ENCODE peak calls at places on chromosome 18, in eight cellular contexts. A is Panc1, J is transverse colon, W is SK-N-SH, X is spleen, G is stomach, O is GM12892, C is prostate gland. M is an unnamed sample.

GRCh38 chr18:11074879-11075278 is 74.5 kb downstream of the PIEZO2 start:
- DNase-seq in A (no peak), J (no peak), W (no peak), X (no peak), G (no peak), O (no peak), C (no peak), M (no peak)

GRCh38 chr18:37539236-37539635 is 26.4 kb downstream of the CELF4 start:
- DNase-seq in A (no peak), J (no peak), W (no peak), X (peak; percentile 56), G (no peak), O (no peak), C (no peak), M (no peak)

GRCh38 chr18:36194719-36195315 is 7.5 kb downstream of the MOCOS start:
- DNase-seq in A (no peak), J (no peak), W (no peak), X (no peak), G (no peak), O (no peak), C (no peak), M (no peak)

GRCh38 chr18:73879771-73880170 is 267.9 kb downstream of the FBXO15 start:
- DNase-seq in A (no peak), J (no peak), W (no peak), X (no peak), G (no peak), O (no peak), C (no peak), M (no peak)

GRCh38 chr18:61019902-61020301 is 313.3 kb upstream of the CDH20 start:
- DNase-seq in A (no peak), J (no peak), W (peak; percentile 40), X (no peak), G (no peak), O (no peak), C (no peak), M (no peak)

GRCh38 chr18:2686349-2686968 is 30.9 kb downstream of the SMCHD1 start:
- DNase-seq in A (no peak), J (no peak), W (no peak), X (no peak), G (no peak), O (no peak), C (no peak), M (no peak)

GRCh38 chr18:37346048-37346447 is 219.6 kb downstream of the CELF4 start:
- DNase-seq in A (no peak), J (no peak), W (no peak), X (no peak), G (no peak), O (no peak), C (no peak), M (no peak)

GRCh38 chr18:29083545-29083944 is 906.6 kb upstream of the CDH2 start:
- DNase-seq in A (no peak), J (no peak), W (no peak), X (no peak), G (no peak), O (no peak), C (no peak), M (no peak)

GRCh38 chr18:56851774-56852173 is 200.6 kb downstream of the WDR7 start:
- DNase-seq in A (no peak), J (no peak), W (no peak), X (no peak), G (no peak), O (no peak), C (no peak), M (no peak)

GRCh38 chr18:59484796-59485328 is 125.8 kb upstream of the LMAN1 start:
- DNase-seq in A (no peak), J (no peak), W (peak; percentile 33), X (no peak), G (no peak), O (no peak), C (no peak), M (no peak)

GRCh38 chr18:76741346-76741745 is 81.0 kb upstream of the ZNF236 start:
- DNase-seq in A (no peak), J (no peak), W (no peak), X (no peak), G (no peak), O (no peak), C (no peak), M (no peak)

GRCh38 chr18:42446195-42446594 is 491.2 kb downstream of the PIK3C3 start:
- DNase-seq in A (peak; percentile 2), J (no peak), W (no peak), X (no peak), G (no peak), O (no peak), C (no peak), M (no peak)

GRCh38 chr18:3455938-3456685 is 6.1 kb downstream of the TGIF1 start:
- DNase-seq in A (no peak), J (peak; percentile 48), W (no peak), X (no peak), G (no peak), O (no peak), C (no peak), M (no peak)

GRCh38 chr18:58254873-58255511 is 211.0 kb downstream of the NEDD4L start:
- DNase-seq in A (no peak), J (no peak), W (no peak), X (no peak), G (no peak), O (no peak), C (peak; percentile 36), M (no peak)

GRCh38 chr18:25445430-25445829 is 93.5 kb upstream of the ZNF521 start:
- DNase-seq in A (no peak), J (no peak), W (no peak), X (no peak), G (no peak), O (no peak), C (no peak), M (no peak)

GRCh38 chr18:33572022-33572421 is 6.0 kb upstream of the ASXL3 start:
- DNase-seq in A (no peak), J (no peak), W (no peak), X (no peak), G (no peak), O (no peak), C (no peak), M (no peak)
- TF ChIP-seq POLR2AphosphoS5 in A (no peak), J (no peak), W (no peak), X (no peak), G (no peak), O (no peak), C (no peak), M (no peak)

GRCh38 chr18:51192026-51192425 is 5.5 kb downstream of the MEX3C start:
- DNase-seq in A (no peak), J (no peak), W (no peak), X (no peak), G (no peak), O (no peak), C (no peak), M (no peak)

GRCh38 chr18:51191139-51191717 is 6.3 kb downstream of the MEX3C start:
- DNase-seq in A (no peak), J (no peak), W (no peak), X (no peak), G (no peak), O (no peak), C (no peak), M (no peak)

GRCh38 chr18:51188024-51188701 is 9.3 kb downstream of the MEX3C start:
- DNase-seq in A (no peak), J (no peak), W (no peak), X (no peak), G (no peak), O (no peak), C (no peak), M (no peak)

GRCh38 chr18:51193621-51194287 is 3.7 kb downstream of the MEX3C start:
- DNase-seq in A (no peak), J (no peak), W (no peak), X (no peak), G (no peak), O (no peak), C (no peak), M (no peak)

GRCh38 chr18:51190000-51190399 is 7.5 kb downstream of the MEX3C start:
- DNase-seq in A (no peak), J (no peak), W (no peak), X (no peak), G (no peak), O (no peak), C (no peak), M (no peak)
- TF ChIP-seq POLR2AphosphoS5 in A (no peak), J (no peak), W (no peak), X (no peak), G (no peak), O (no peak), C (no peak), M (no peak)

GRCh38 chr18:23226930-23227728 is 91.8 kb downstream of the CABLES1 start:
- DNase-seq in A (no peak), J (no peak), W (no peak), X (no peak), G (no peak), O (no peak), C (no peak), M (no peak)
- TF ChIP-seq POLR2AphosphoS5 in A (no peak), J (no peak), W (no peak), X (no peak), G (no peak), O (no peak), C (no peak), M (no peak)

DNA sequence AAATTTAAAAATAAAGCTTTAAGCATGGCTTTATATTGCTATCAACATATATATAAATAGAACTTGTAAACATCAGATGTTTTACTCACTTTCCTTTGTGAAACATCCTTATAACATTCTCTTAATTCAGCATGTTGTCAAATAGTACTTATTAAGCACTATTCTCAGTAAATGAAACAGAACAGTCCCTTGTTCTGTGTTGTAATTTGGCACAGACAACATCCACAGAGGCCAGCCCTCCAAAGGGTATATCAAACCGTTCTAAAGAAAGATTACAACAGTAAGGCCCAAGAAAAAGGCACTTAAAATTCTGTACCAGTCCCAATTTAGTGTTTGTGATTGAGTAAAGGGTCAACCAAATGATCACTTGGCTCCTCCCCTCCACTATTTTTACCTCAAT is 46.0 kb downstream of the GAREM1 start:
- DNase-seq in A (no peak), J (no peak), W (no peak), X (no peak), G (no peak), O (no peak), C (no peak), M (no peak)
- TF ChIP-seq POLR2AphosphoS5 in A (no peak), J (no peak), W (no peak), X (no peak), G (no peak), O (no peak), C (no peak), M (no peak)

DNA sequence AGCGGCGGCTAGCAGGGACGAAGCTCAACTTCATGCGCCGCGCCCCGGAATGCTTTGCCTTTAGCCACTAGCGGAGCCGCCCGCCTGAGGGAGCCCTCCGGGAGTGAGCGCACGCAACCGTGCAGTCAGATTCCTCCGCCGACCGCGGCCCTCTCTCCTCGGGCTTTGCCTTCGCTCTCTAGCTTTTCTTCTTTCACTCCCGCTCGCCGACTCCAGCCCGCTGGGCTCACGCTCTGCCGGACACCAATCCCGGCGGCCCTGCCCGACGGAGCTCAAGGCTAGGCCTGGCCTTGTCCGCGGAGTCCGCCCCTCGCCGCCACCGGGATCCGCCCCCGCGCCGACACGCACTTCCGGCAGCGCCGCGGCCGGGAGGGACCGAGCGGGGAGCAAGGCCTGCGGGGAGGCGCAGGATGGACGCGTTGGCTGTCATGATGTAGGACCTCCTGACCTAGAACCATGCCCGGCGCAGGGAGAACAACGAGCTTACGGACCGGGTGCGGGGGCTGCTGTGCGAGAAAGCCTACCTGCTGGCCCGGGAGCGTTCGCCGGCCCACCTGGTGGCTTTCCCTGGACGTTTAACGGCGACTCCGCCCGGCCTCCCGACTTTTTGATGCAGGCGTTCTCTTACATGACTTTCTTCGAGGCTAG is 40.8 kb upstream of the AKAIN1 start:
- DNase-seq in A (peak; percentile 36), J (peak; percentile 89), W (peak; percentile 90), X (peak; percentile 97), G (peak; percentile 87), O (peak; percentile 56), C (peak; percentile 84), M (peak; percentile 93)
- TF ChIP-seq POLR2AphosphoS5 in A (peak; percentile 48), J (peak; percentile 93), W (peak; percentile 49), X (peak; percentile 96), G (peak; percentile 93), O (peak; percentile 90), C (peak; percentile 56), M (peak; percentile 53)